ENCODE peak calls at places on chromosomes 11 and 22, in ten cellular contexts. One of them, this sample, is unnamed.

GRCh38 chr22:22556995-22557925 is 1.8 kb downstream of the PRAME start:
- DNase-seq in iPS-NIHi11: no peak
- DNase-seq in nephron progenitor cell: no peak
- DNase-seq in ovary: no peak
- DNase-seq in RWPE1: no peak
- DNase-seq in AG10803: no peak
- DNase-seq in substantia nigra: no peak
- DNase-seq in T-helper 2 cell: no peak
- DNase-seq in T-cell: no peak
- DNase-seq in activated naive CD4-positive, alpha-beta T cell: no peak
- DNase-seq in this sample: no peak

GRCh38 chr11:60948251-60948650 is 3.7 kb downstream of the SLC15A3 start:
- DNase-seq in iPS-NIHi11: no peak
- DNase-seq in nephron progenitor cell: no peak
- DNase-seq in ovary: no peak
- DNase-seq in RWPE1: no peak
- DNase-seq in AG10803: no peak
- DNase-seq in substantia nigra: no peak
- DNase-seq in T-helper 2 cell: no peak
- DNase-seq in T-cell: no peak
- DNase-seq in activated naive CD4-positive, alpha-beta T cell: no peak
- DNase-seq in this sample: no peak

GRCh38 chr22:29215012-29215860 is 9.5 kb downstream of the EMID1 start:
- DNase-seq in iPS-NIHi11: peak; percentile 35
- DNase-seq in nephron progenitor cell: no peak
- DNase-seq in ovary: peak; percentile 28
- DNase-seq in RWPE1: no peak
- DNase-seq in AG10803: no peak
- DNase-seq in substantia nigra: no peak
- DNase-seq in T-helper 2 cell: no peak
- DNase-seq in T-cell: no peak
- DNase-seq in activated naive CD4-positive, alpha-beta T cell: no peak
- DNase-seq in this sample: no peak

GRCh38 chr11:63999349-64000025 is 13.2 kb downstream of the OTUB1 start:
- DNase-seq in iPS-NIHi11: peak; percentile 92
- DNase-seq in nephron progenitor cell: peak; percentile 79
- DNase-seq in ovary: peak; percentile 80
- DNase-seq in RWPE1: peak; percentile 98
- DNase-seq in AG10803: no peak
- DNase-seq in substantia nigra: no peak
- DNase-seq in T-helper 2 cell: peak; percentile 32
- DNase-seq in T-cell: peak; percentile 23
- DNase-seq in activated naive CD4-positive, alpha-beta T cell: peak; percentile 55
- DNase-seq in this sample: no peak

GRCh38 chr11:77370217-77370616 is 68.7 kb upstream of the GDPD4 start:
- DNase-seq in iPS-NIHi11: no peak
- DNase-seq in nephron progenitor cell: no peak
- DNase-seq in ovary: no peak
- DNase-seq in RWPE1: no peak
- DNase-seq in AG10803: no peak
- DNase-seq in substantia nigra: no peak
- DNase-seq in T-helper 2 cell: no peak
- DNase-seq in T-cell: no peak
- DNase-seq in activated naive CD4-positive, alpha-beta T cell: no peak
- DNase-seq in this sample: no peak

GRCh38 chr11:45180158-45180887 is 33.9 kb downstream of the PRDM11 start:
- DNase-seq in iPS-NIHi11: peak; percentile 90
- DNase-seq in nephron progenitor cell: peak; percentile 83
- DNase-seq in ovary: peak; percentile 74
- DNase-seq in RWPE1: peak; percentile 78
- DNase-seq in AG10803: no peak
- DNase-seq in substantia nigra: no peak
- DNase-seq in T-helper 2 cell: no peak
- DNase-seq in T-cell: no peak
- DNase-seq in activated naive CD4-positive, alpha-beta T cell: no peak
- DNase-seq in this sample: no peak

GRCh38 chr11:126857860-126858808 is 142.4 kb downstream of the KIRREL3 start:
- DNase-seq in iPS-NIHi11: no peak
- DNase-seq in nephron progenitor cell: no peak
- DNase-seq in ovary: no peak
- DNase-seq in RWPE1: no peak
- DNase-seq in AG10803: peak; percentile 74
- DNase-seq in substantia nigra: no peak
- DNase-seq in T-helper 2 cell: no peak
- DNase-seq in T-cell: no peak
- DNase-seq in activated naive CD4-positive, alpha-beta T cell: no peak
- DNase-seq in this sample: no peak

GRCh38 chr11:108496643-108497256 is 1.4 kb downstream of the POGLUT3 start:
- DNase-seq in iPS-NIHi11: no peak
- DNase-seq in nephron progenitor cell: no peak
- DNase-seq in ovary: no peak
- DNase-seq in RWPE1: no peak
- DNase-seq in AG10803: peak; percentile 34
- DNase-seq in substantia nigra: no peak
- DNase-seq in T-helper 2 cell: no peak
- DNase-seq in T-cell: no peak
- DNase-seq in activated naive CD4-positive, alpha-beta T cell: no peak
- DNase-seq in this sample: no peak

GRCh38 chr11:43515090-43515489 is 156.4 kb downstream of the TTC17 start:
- DNase-seq in iPS-NIHi11: peak; percentile 71
- DNase-seq in nephron progenitor cell: peak; percentile 11
- DNase-seq in ovary: no peak
- DNase-seq in RWPE1: no peak
- DNase-seq in AG10803: no peak
- DNase-seq in substantia nigra: no peak
- DNase-seq in T-helper 2 cell: no peak
- DNase-seq in T-cell: no peak
- DNase-seq in activated naive CD4-positive, alpha-beta T cell: no peak
- DNase-seq in this sample: no peak

GRCh38 chr11:46588131-46588530 is 5.7 kb downstream of the AMBRA1 start:
- DNase-seq in iPS-NIHi11: no peak
- DNase-seq in nephron progenitor cell: no peak
- DNase-seq in ovary: no peak
- DNase-seq in RWPE1: no peak
- DNase-seq in AG10803: no peak
- DNase-seq in substantia nigra: no peak
- DNase-seq in T-helper 2 cell: no peak
- DNase-seq in T-cell: no peak
- DNase-seq in activated naive CD4-positive, alpha-beta T cell: no peak
- DNase-seq in this sample: no peak

This sample was measured in HL-60.